ENCODE peak calls at places on chromosomes 2 and 18, in seven cellular contexts. Y is left ventricle myocardium inferior; R is naive thymus-derived CD4-positive, alpha-beta T cell; K is aorta; V is Panc1; U is colonic mucosa; P is astrocyte. O is an unnamed sample. For H3K9me3, the result is how much of the 10 kb centered on the place peaks cover.

GRCh38 chr2:191178806-191179514 is 28.2 kb upstream of the STAT4 start:
- DNase-seq in Y (peak), R (no peak), K (peak), V (no peak), U (no peak), P (no peak), O (no peak)

GRCh38 chr2:12504443-12504842 is 212.3 kb upstream of the TRIB2 start:
- DNase-seq in Y (no peak), R (no peak), K (no peak), V (no peak), U (no peak), P (peak), O (no peak)

GRCh38 chr2:86048383-86048701 is 57.3 kb downstream of the POLR1A start:
- DNase-seq in Y (no peak), R (no peak), K (no peak), V (no peak), U (no peak), P (no peak), O (no peak)

GRCh38 chr2:178824181-178824580 is 17.0 kb upstream of the TTN start:
- DNase-seq in Y (no peak), R (no peak), K (peak), V (no peak), U (no peak), P (no peak), O (no peak)

GRCh38 chr2:216536725-216537124 is 38.1 kb downstream of the RPL37A start:
- DNase-seq in Y (peak), R (no peak), K (no peak), V (no peak), U (no peak), P (no peak), O (no peak)

GRCh38 chr2:157572725-157573124 is 55.9 kb downstream of the ACVR1C start:
- DNase-seq in Y (no peak), R (peak), K (no peak), V (no peak), U (no peak), P (no peak), O (no peak)

GRCh38 chr2:164934790-164935466 is 20.4 kb downstream of the SLC38A11 start:
- DNase-seq in Y (no peak), R (no peak), K (no peak), V (no peak), U (no peak), P (no peak), O (no peak)

GRCh38 chr2:234797566-234798250 is 154.1 kb upstream of the SH3BP4 start:
- DNase-seq in Y (no peak), R (no peak), K (no peak), V (no peak), U (no peak), P (no peak), O (no peak)

GRCh38 chr2:59223737-59224136 is 982.6 kb upstream of the FANCL start:
- DNase-seq in Y (peak), R (no peak), K (no peak), V (no peak), U (no peak), P (no peak), O (no peak)

GRCh38 chr2:121906170-121906569 is 150.7 kb downstream of the TSN start:
- DNase-seq in Y (no peak), R (no peak), K (no peak), V (no peak), U (no peak), P (no peak), O (no peak)

GRCh38 chr2:215812966-215813365 is 200.4 kb downstream of the MREG start:
- DNase-seq in Y (no peak), R (no peak), K (no peak), V (no peak), U (no peak), P (peak), O (no peak)

GRCh38 chr2:219560893-219561178 is 10.5 kb downstream of the OBSL1 start:
- DNase-seq in Y (no peak), R (no peak), K (no peak), V (no peak), U (no peak), P (no peak), O (no peak)

GRCh38 chr2:120750488-120751210 is 15.0 kb downstream of the GLI2 start:
- DNase-seq in Y (no peak), R (no peak), K (no peak), V (no peak), U (peak), P (peak), O (no peak)

GRCh38 chr2:136325844-136326291 is 207.9 kb upstream of the CXCR4 start:
- DNase-seq in Y (no peak), R (no peak), K (no peak), V (no peak), U (no peak), P (no peak), O (no peak)

GRCh38 chr2:151159109-151159690 is 102.5 kb downstream of the RBM43 start:
- DNase-seq in Y (no peak), R (no peak), K (no peak), V (no peak), U (no peak), P (peak), O (no peak)

GRCh38 chr2:28603821-28604220 is 108.0 kb downstream of the PLB1 start:
- DNase-seq in Y (no peak), R (no peak), K (peak), V (no peak), U (no peak), P (no peak), O (no peak)

DNA sequence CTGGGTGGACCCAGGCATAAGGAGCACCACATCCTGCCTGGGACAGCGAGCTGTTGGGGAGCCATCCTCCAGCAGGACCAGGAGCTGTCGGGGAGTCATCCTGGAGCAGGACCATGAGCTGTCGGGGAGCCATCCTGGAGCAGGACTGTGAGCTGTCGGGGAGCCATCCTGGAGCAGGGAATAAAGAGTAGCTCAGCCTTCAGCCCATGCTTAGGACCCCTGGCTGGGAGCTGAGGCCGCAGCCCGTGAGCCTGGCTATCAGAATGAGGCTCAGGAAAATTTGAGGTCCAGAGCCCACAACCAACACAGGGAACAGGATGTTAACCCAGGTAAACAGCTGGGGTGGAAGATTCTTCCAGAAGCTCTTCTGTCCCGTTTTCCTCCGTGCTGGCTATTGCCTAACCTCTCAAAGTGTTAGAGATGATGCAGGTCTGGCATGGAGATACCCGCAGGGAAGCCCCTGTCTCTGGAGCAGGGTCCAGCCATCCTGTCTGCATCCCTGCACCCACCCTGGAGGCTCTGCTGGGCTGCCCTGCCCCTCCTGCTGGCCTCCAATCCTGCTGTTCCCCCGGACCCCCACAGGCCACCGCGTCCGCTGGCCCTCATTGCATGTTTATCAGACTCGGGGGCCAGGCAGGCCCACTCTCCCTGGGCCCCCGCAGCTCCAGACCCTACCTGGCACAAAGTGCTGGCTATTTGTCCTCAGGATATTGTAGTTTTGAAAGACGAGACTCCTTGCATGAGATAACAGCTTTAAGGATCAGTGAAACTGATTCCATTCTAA is 243.5 kb upstream of the MYT1L start:
- DNase-seq in Y (no peak), R (no peak), K (no peak), V (no peak), U (no peak), P (no peak), O (no peak)
- H3K9me3 ChIP-seq in Y (under half), R (under half), K (under half), V (under half), U (under half), P (under half), O (under half)

DNA sequence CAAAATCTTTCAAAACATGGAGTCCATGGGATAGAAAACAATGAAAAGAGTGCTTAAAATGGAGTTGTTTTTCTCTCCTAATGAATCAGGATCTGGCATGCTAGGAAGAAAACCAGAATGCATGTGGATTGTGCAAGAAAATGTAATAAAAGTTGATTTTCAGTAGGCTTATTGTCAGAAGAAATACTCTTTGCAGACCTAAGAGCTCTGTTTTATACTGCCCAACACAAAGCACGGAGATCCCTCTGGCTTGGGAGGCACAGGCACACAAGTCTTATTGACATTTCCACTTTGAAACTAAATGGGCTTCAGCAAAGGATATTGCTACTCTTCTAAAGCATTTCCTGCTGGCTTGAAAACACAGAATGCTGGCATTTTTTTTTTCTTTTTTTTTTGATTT is 15.5 kb upstream of the DAPL1 start:
- DNase-seq in Y (no peak), R (no peak), K (no peak), V (no peak), U (no peak), P (no peak), O (no peak)
- H3K4me3 ChIP-seq in Y (no peak), R (no peak), K (no peak), V (no peak), U (no peak), P (no peak), O (no peak)

DNA sequence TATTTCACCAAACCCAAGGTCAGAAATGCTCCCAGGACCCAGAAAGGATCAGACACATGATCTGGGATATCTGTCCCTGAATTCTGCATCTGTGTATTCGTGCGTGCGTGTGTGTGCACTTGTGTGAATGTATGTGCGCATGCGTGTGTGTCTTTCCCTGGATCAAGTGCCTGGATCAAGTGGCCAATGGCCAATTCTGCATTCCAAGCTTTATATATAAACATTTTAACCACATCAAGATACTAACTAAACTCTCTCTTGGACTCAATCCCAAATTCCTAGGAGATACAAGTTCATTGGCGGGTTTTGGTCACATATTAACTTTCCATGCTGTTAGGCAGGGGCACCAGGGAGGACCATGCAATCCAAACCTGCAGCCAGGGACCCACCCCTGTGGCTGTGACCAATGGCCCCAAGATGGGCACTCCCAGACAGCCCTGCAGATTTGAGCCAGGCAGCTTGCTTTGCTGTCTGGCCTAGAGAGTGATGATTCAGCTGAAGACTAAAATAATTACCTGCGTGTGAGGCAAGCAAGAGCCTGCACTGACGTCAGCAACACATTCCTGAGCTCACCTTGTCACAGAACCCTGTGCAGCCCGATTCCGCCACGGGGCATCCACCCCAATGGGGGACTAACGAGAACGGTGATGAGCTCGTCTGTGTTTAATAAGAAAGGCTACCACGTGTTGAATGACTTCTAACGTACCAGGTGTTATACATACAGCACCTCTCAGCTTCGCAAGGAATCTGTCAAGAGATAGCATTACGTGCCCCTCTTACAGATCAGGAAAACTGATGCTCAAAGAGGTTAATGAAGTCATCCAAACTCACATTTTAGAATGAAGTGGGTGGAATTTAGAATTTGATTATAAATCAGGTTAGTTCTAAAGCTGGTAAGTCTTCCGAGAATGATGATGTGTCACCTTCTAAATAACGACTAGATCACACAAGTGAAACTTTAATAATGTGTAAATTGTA is 45.4 kb upstream of the ROCK2 start:
- DNase-seq in Y (no peak), R (no peak), K (no peak), V (no peak), U (peak), P (peak), O (peak)
- H3K27ac ChIP-seq in Y (no peak), R (no peak), K (no peak), V (no peak), U (peak), P (no peak), O (peak)

DNA sequence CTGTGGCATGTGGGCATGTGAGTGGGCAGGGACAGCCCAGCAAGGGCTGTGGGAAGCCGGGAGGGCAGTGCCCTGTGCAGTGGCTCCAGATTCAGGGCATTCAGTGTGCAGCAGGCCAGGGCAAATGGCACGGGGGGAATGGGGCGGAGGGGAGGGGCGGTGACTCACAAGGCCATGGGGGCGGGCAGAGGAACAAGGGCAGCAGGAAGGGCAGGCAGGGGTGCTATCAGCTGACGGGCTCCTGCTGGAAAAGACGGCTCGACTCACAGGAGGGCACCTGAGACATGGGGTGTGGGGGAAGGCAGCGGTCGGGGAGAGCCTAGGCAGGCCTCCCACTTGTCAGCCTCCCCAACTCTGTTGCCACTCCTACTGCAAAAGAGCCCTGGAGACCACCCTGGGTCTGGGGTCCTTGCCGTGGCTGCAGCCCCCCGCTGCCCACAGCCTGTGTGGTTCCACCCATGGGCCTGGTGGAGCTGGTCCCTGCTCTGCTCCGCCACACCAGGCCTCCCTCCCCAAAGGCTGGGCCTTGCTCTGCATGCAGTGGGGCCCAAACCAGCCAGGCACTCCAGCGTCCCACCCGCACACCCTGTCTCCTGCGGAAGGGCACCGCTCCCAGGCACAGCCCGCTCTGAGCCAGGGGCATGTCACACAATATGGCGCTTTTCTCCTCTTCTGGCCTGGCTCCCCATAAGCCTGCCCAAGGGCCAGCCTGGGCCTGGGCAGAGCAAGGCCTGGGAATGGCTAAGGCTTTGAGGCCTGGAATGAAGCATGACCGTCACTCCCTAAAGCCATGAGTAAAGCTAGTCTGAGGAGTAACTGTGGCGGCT is 25.9 kb downstream of the HS6ST1 start:
- DNase-seq in Y (no peak), R (no peak), K (peak), V (no peak), U (no peak), P (no peak), O (peak)
- H3K9me3 ChIP-seq in Y (under half), R (under half), K (under half), V (under half), U (under half), P (under half), O (under half)

GRCh38 chr2:148999451-148999891 is 39.0 kb upstream of the LYPD6B start:
- DNase-seq in Y (no peak), R (no peak), K (no peak), V (no peak), U (peak), P (no peak), O (no peak)
- H3K4me3 ChIP-seq in Y (no peak), R (no peak), K (no peak), V (no peak), U (no peak), P (no peak), O (no peak)

GRCh38 chr18:75247601-75248421 is 37.2 kb downstream of the TSHZ1 start:
- DNase-seq in Y (no peak), R (peak), K (no peak), V (peak), U (no peak), P (peak), O (no peak)

GRCh38 chr18:75248426-75249191 is 38.0 kb downstream of the TSHZ1 start:
- DNase-seq in Y (no peak), R (no peak), K (no peak), V (no peak), U (no peak), P (no peak), O (peak)

GRCh38 chr18:75249672-75250470 is 39.3 kb downstream of the TSHZ1 start:
- DNase-seq in Y (no peak), R (peak), K (no peak), V (no peak), U (no peak), P (no peak), O (no peak)

GRCh38 chr18:75250471-75250821 is 39.8 kb downstream of the TSHZ1 start:
- DNase-seq in Y (no peak), R (no peak), K (no peak), V (no peak), U (no peak), P (no peak), O (peak)

GRCh38 chr18:75249192-75249551 is 38.6 kb downstream of the TSHZ1 start:
- DNase-seq in Y (no peak), R (no peak), K (no peak), V (no peak), U (no peak), P (no peak), O (no peak)
- H3K27ac ChIP-seq in Y (peak), R (peak), K (no peak), V (peak), U (no peak), P (no peak), O (peak)

GRCh38 chr2:239919779-239920545 is 105.2 kb downstream of the NDUFA10 start:
- DNase-seq in Y (peak), R (no peak), K (no peak), V (no peak), U (no peak), P (no peak), O (no peak)
- H3K9me3 ChIP-seq in Y (under half), R (under half), K (under half), V (under half), U (under half), P (under half), O (under half)

DNA sequence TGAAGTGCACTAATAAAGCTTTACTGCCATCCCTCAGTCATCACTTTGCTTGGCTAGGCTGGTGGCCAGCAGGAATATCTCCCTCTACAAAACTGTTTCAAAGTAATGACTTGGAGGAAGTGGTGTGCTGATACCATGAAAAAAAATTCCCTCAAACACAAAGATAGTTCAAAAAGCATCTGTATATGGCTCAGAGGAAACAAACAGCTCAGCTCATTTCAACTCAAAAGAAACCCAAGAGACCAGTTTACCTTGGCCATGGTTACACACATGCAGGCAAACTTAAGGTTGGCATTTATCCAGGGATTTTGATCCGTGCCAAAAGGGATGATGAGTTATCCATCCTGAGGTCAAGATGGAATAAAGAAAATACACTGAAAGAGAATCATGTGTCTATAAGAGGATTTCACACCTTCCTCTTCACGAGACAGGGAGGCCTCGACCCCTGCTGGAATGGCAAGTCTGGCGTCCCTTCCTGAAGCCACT is 18.4 kb upstream of the WIPF1 start:
- DNase-seq in Y (peak), R (no peak), K (no peak), V (no peak), U (no peak), P (peak), O (no peak)
- H3K4me3 ChIP-seq in Y (no peak), R (no peak), K (no peak), V (no peak), U (no peak), P (no peak), O (no peak)

O was measured in kidney.